ENCODE peak calls at places on chromosomes 2 and 18, in four cellular contexts. I is HepG2, K is fibroblast of lung, X is H1. Q is an unnamed sample.

GRCh38 chr18:29351171-29351570 is 1174.2 kb upstream of the CDH2 start:
- DNase-seq in I (no peak), K (no peak), X (no peak), Q (no peak)

GRCh38 chr2:160512484-160512883 is 18.9 kb upstream of the RBMS1 start:
- DNase-seq in I (no peak), K (no peak), X (no peak), Q (no peak)

GRCh38 chr2:5766051-5766450 is 73.9 kb downstream of the SOX11 start:
- DNase-seq in I (no peak), K (peak), X (no peak), Q (no peak)

GRCh38 chr2:159094173-159094737 is 125.8 kb downstream of the TANC1 start:
- DNase-seq in I (no peak), K (peak), X (no peak), Q (peak)

GRCh38 chr2:188665727-188666304 is 308.4 kb upstream of the COL3A1 start:
- DNase-seq in I (no peak), K (no peak), X (no peak), Q (no peak)

GRCh38 chr2:100234141-100234540 is 88.2 kb downstream of the LONRF2 start:
- DNase-seq in I (no peak), K (no peak), X (no peak), Q (no peak)

GRCh38 chr2:63846487-63846886 is 4.8 kb downstream of the UGP2 start:
- DNase-seq in I (no peak), K (no peak), X (no peak), Q (no peak)

GRCh38 chr18:63578357-63578958 is 8.7 kb upstream of the SERPINB13 start:
- DNase-seq in I (peak), K (peak), X (no peak), Q (peak)

GRCh38 chr18:11981633-11982366 is 493 bp downstream of the IMPA2 start:
- DNase-seq in I (peak), K (peak), X (no peak), Q (no peak)

GRCh38 chr2:122183890-122184289 is 428.4 kb downstream of the TSN start:
- DNase-seq in I (no peak), K (no peak), X (no peak), Q (no peak)

GRCh38 chr18:13684546-13684945 is 41.8 kb downstream of the FAM210A start:
- DNase-seq in I (no peak), K (no peak), X (no peak), Q (no peak)

GRCh38 chr18:13676499-13676898 is 49.9 kb downstream of the FAM210A start:
- DNase-seq in I (no peak), K (no peak), X (no peak), Q (no peak)

GRCh38 chr18:13681701-13682100 is 44.7 kb downstream of the FAM210A start:
- DNase-seq in I (no peak), K (no peak), X (no peak), Q (no peak)

GRCh38 chr18:13680612-13681011 is 45.7 kb downstream of the FAM210A start:
- DNase-seq in I (peak), K (no peak), X (peak), Q (no peak)
- TF ChIP-seq CTCF in I (peak), K (peak), X (peak), Q (peak)

DNA sequence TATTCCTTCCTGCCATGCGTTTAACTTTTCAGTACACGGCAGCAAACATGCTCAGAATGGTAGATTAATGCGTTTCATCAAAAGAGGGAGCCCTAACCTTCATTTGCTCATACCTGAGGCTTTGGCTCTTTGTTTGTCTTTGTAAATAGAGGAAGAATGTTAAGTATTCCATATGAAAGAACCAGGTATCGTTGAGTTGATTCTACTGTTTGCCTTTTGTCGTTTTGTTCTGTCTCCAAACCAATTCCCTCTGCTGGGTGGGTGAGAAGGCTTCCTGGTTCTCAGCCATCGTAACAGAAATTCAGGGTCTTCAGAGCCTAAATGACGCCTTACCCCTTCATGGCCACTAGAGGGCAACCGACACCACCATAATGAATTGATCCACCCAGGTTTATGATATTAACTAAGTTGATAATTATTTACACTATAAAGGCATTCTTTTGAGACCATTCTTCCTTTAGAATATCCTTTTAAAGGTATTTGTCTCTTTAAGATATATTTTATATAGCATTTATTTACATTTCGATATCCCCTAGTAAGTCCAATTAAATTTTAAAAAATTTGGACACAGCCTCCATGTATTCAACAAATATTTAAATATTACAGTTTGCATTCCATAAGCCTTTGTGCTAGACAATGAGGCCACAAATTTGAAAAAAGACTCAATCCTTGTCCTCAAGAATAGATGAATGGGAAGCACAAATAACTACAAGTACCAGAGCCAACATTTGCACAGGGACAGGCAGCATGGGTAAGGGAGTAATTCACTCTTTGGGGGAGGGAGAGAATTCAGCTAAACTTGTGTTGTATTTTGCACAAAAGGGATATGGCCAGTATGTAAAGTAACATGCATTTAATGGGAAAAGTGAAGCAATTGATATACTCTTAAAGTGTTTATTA is 48.1 kb downstream of the TIMM21 start:
- DNase-seq in I (peak), K (peak), X (no peak), Q (peak)
- H3K4me3 ChIP-seq in I (peak), K (no peak), X (peak), Q (no peak)

DNA sequence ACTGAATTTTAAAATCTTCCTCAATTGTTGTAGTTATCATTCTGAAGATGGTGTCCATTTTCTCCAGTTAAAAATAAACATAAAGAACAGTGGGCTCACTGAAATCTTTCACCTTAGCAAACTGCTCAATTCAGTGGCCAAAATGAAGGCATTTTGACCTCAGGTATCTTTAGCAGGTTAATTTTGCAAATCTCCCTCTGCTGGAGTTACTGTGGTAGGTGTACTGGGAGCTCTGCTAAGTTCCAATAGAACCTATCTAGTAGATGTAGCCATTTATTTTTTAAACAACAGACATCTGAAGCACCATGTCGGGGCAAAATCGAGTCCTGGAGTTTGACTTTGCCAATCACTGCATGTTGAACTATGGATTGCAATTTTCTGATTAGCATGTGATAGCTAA is 177.1 kb downstream of the IRS1 start:
- DNase-seq in I (peak), K (no peak), X (no peak), Q (no peak)
- TF ChIP-seq CTCF in I (peak), K (no peak), X (peak), Q (peak)

GRCh38 chr18:67421666-67422065 is 94.9 kb downstream of the DSEL start:
- DNase-seq in I (no peak), K (peak), X (no peak), Q (no peak)

DNA sequence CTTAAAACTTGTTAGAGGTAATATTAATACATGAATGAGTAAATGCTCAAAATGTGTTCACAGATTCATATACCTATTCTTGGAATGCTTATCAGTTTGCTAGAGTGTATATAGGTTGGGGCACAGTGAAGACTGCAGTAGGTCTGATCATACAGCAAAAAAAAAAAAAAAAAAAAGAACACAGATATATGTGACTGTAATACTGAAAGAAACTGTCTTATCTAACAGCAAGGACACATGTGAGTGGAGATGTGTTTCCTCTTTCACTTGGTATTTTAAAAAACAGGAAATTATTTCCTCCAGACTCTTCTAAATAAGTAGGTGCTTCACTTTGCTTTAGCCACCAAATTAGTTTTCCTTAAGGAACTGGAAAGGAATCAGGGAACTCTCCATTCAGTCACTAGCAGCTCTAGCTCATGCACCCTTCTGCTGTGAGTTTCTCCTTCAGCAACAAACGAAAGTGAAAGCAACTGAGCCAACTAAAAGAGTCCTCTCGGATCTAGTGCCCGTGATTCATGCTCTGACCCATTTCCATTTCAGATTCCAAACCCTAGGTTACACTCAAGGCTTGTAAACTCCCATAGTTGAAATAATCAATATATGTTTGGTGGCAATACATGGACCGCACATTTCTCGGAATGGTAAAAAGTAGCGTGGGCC is 98.5 kb downstream of the DSEL start:
- DNase-seq in I (peak), K (peak), X (no peak), Q (no peak)
- H3K4me3 ChIP-seq in I (peak), K (no peak), X (no peak), Q (no peak)

GRCh38 chr2:137467246-137467862 is 496.9 kb upstream of the HNMT start:
- DNase-seq in I (peak), K (no peak), X (peak), Q (peak)
- TF ChIP-seq CTCF in I (peak), K (peak), X (peak), Q (peak)

GRCh38 chr18:60372141-60372540 is 434 bp downstream of the MC4R start:
- DNase-seq in I (no peak), K (no peak), X (no peak), Q (no peak)

GRCh38 chr18:60377778-60378469 is 5.3 kb upstream of the MC4R start:
- DNase-seq in I (no peak), K (peak), X (no peak), Q (no peak)

DNA sequence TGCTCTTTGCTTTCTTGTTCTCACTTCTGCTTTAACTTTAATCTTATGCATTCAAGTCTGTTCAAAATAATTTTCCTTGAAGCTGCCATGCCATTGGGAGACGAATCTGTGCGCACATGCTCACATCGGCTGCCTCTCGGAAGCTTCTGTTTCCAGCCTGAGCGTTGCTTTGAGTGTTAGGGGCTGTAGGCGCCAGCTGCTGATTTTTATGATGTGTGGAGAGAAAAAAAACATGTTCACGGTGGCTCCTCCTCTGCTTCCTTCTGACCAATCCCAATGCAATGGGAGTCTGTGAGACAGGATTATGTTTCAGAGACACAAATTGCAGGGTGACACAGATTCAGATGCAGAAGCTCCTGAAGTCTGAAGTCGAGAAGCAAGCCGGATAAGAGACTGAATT is at the start of gene MC4R:
- DNase-seq in I (no peak), K (peak), X (no peak), Q (peak)
- H3K4me3 ChIP-seq in I (no peak), K (no peak), X (no peak), Q (peak)

GRCh38 chr2:190023860-190024259 is 38.7 kb downstream of the MSTN start:
- DNase-seq in I (peak), K (peak), X (peak), Q (peak)
- TF ChIP-seq CTCF in I (peak), K (peak), X (peak), Q (peak)